ENCODE peak calls at places on chromosomes 2 and 18, in six cellular contexts. J, A, H, U, M and K are unnamed samples.

GRCh38 chr18:51593931-51594330 is 396.4 kb upstream of the MEX3C start:
- ATAC-seq in M (no peak), A (no peak), H (no peak), J (no peak), U (no peak), K (no peak)

GRCh38 chr2:199261936-199262335 is 195.8 kb downstream of the SATB2 start:
- ATAC-seq in U (no peak), H (no peak), M (no peak), J (no peak), A (no peak), K (no peak)

GRCh38 chr2:19195681-19196080 is 162.7 kb downstream of the OSR1 start:
- ATAC-seq in J (no peak), U (no peak), A (no peak), M (no peak), H (no peak), K (peak)

GRCh38 chr2:98793275-98793674 is 62.3 kb upstream of the MGAT4A start:
- ATAC-seq in J (no peak), H (peak), A (no peak), U (no peak), M (no peak), K (no peak)

GRCh38 chr18:55252053-55252675 is 292.9 kb upstream of the CCDC68 start:
- ATAC-seq in A (no peak), J (peak), U (no peak), M (no peak), H (no peak), K (peak)

GRCh38 chr2:148876589-148877402 is 1.8 kb downstream of the KIF5C start:
- ATAC-seq in M (peak), H (peak), U (peak), J (peak), A (peak), K (no peak)

GRCh38 chr2:240329116-240329665 is 106.3 kb upstream of the GPC1 start:
- ATAC-seq in A (no peak), U (no peak), H (no peak), M (no peak), J (no peak), K (no peak)

GRCh38 chr2:32862269-32863055 is 84.3 kb upstream of the LTBP1 start:
- ATAC-seq in H (no peak), U (no peak), A (no peak), J (no peak), M (peak), K (no peak)

GRCh38 chr18:35904389-35905037 is 68.0 kb upstream of the RMP24 start:
- ATAC-seq in J (no peak), A (no peak), U (no peak), M (no peak), H (peak), K (no peak)

GRCh38 chr2:120275617-120276400 is 23.2 kb downstream of the RALB start:
- ATAC-seq in J (no peak), H (no peak), A (no peak), M (no peak), U (no peak), K (no peak)

GRCh38 chr2:238684362-238685326 is 163.2 kb upstream of the TWIST2 start:
- ATAC-seq in U (no peak), A (peak), H (peak), M (peak), J (peak), K (peak)

GRCh38 chr2:65604246-65604645 is 171.8 kb upstream of the SPRED2 start:
- ATAC-seq in A (no peak), H (no peak), M (no peak), U (no peak), J (no peak), K (peak)

GRCh38 chr2:218607436-218608115 is at the start of gene PLCD4:
- ATAC-seq in A (no peak), H (peak), M (no peak), U (no peak), J (peak), K (peak)

GRCh38 chr2:25098558-25099486 is 56.9 kb downstream of the EFR3B start:
- ATAC-seq in J (peak), H (peak), U (no peak), A (no peak), M (no peak), K (peak)

GRCh38 chr2:144553379-144553778 is 33.5 kb upstream of the ZEB2 start:
- ATAC-seq in A (peak), U (no peak), J (no peak), M (peak), H (no peak), K (peak)

GRCh38 chr2:19137433-19137832 is 221.0 kb downstream of the OSR1 start:
- ATAC-seq in J (no peak), H (no peak), U (no peak), A (no peak), M (no peak), K (peak)

GRCh38 chr2:161564906-161565305 is 59.3 kb upstream of the SLC4A10 start:
- ATAC-seq in J (no peak), U (no peak), M (no peak), H (no peak), A (no peak), K (no peak)

GRCh38 chr2:224966663-224967062 is 75.6 kb downstream of the DOCK10 start:
- ATAC-seq in J (no peak), H (no peak), M (no peak), A (no peak), U (no peak), K (no peak)

GRCh38 chr2:216341151-216341550 is 31.1 kb downstream of the MARCHF4 start:
- ATAC-seq in M (peak), J (peak), U (no peak), A (peak), H (no peak), K (peak)

GRCh38 chr2:45607701-45608100 is 3.4 kb downstream of the SRBD1 start:
- ATAC-seq in H (no peak), U (no peak), M (no peak), A (no peak), J (no peak), K (peak)

GRCh38 chr2:10331702-10332401 is 29.1 kb downstream of the HPCAL1 start:
- ATAC-seq in J (peak), H (peak), U (peak), A (peak), M (peak), K (no peak)